ENCODE peak calls at places on chromosomes 11 and 22, in ten cellular contexts. O, F, M, X, H, G, C, E, S and J are unnamed samples.

GRCh38 chr11:62398011-62398994 is 20.5 kb upstream of the SCGB1A1 start:
- DNase-seq in G (no peak), M (peak), S (no peak), H (no peak), X (peak), C (peak), O (no peak), F (peak), E (peak), J (peak)

GRCh38 chr11:78197816-78198215 is 9.1 kb downstream of the USP35 start:
- DNase-seq in G (no peak), O (no peak), E (no peak), F (no peak), H (no peak), M (no peak), X (no peak), S (no peak), C (peak), J (peak)

GRCh38 chr11:18016789-18017188 is 3.9 kb upstream of the SERGEF start:
- DNase-seq in O (no peak), F (no peak), E (no peak), X (no peak), M (no peak), H (no peak), C (no peak), S (no peak), G (no peak), J (no peak)

GRCh38 chr11:45089251-45089650 is 57.2 kb upstream of the PRDM11 start:
- DNase-seq in F (peak), M (peak), C (peak), X (peak), G (peak), E (peak), H (no peak), S (peak), O (no peak), J (peak)

GRCh38 chr11:73209892-73210291 is 8.2 kb upstream of the P2RY2 start:
- DNase-seq in G (no peak), E (no peak), S (no peak), H (no peak), F (no peak), X (no peak), M (no peak), C (no peak), O (no peak), J (no peak)

GRCh38 chr11:70747285-70747684 is 349.0 kb downstream of the CTTN start:
- DNase-seq in O (no peak), X (no peak), C (no peak), S (no peak), M (no peak), H (no peak), F (no peak), E (no peak), G (no peak), J (peak)

GRCh38 chr11:11313426-11313825 is 39.6 kb downstream of the CSNK2A3 start:
- DNase-seq in F (no peak), G (no peak), H (no peak), S (no peak), X (no peak), E (peak), C (peak), O (no peak), M (peak), J (no peak)

GRCh38 chr22:33807465-33807864 is 112.8 kb downstream of the LARGE1 start:
- DNase-seq in X (no peak), O (no peak), G (no peak), E (peak), S (no peak), F (no peak), C (no peak), M (peak), H (no peak), J (no peak)

GRCh38 chr11:77111277-77111676 is 8.6 kb downstream of the OMP start:
- DNase-seq in F (no peak), H (no peak), M (no peak), X (no peak), E (peak), G (no peak), O (no peak), S (no peak), C (no peak), J (peak)

GRCh38 chr11:3022982-3023381 is 30.9 kb upstream of the NAP1L4 start:
- DNase-seq in M (peak), E (peak), S (no peak), C (peak), H (no peak), X (no peak), O (no peak), F (no peak), G (no peak), J (peak)

GRCh38 chr11:68843703-68844312 is 2.1 kb upstream of the CPT1A start:
- DNase-seq in E (no peak), X (peak), H (peak), F (peak), O (peak), C (peak), S (peak), G (no peak), M (peak), J (peak)

GRCh38 chr11:65558785-65559509 is 788 bp upstream of the LTBP3 start:
- DNase-seq in C (peak), O (no peak), S (peak), X (peak), F (peak), G (peak), M (no peak), E (peak), H (no peak), J (peak)

GRCh38 chr22:46571642-46572250 is 34.3 kb upstream of the CELSR1 start:
- DNase-seq in X (peak), E (no peak), C (no peak), G (no peak), F (no peak), M (no peak), S (no peak), O (no peak), H (no peak), J (peak)

GRCh38 chr11:120184371-120184945 is 26.4 kb upstream of the OAF start:
- DNase-seq in E (no peak), H (no peak), C (no peak), F (peak), O (no peak), X (peak), G (no peak), S (no peak), M (no peak), J (no peak)

GRCh38 chr11:73140213-73141030 is 1.7 kb downstream of the FCHSD2 start:
- DNase-seq in S (peak), C (peak), X (no peak), M (peak), H (peak), G (peak), F (no peak), E (peak), O (peak), J (peak)

GRCh38 chr11:131370090-131370751 is at the start of gene NTM:
- DNase-seq in C (no peak), M (no peak), G (no peak), S (peak), E (peak), F (no peak), X (peak), O (peak), H (peak), J (no peak)

DNA sequence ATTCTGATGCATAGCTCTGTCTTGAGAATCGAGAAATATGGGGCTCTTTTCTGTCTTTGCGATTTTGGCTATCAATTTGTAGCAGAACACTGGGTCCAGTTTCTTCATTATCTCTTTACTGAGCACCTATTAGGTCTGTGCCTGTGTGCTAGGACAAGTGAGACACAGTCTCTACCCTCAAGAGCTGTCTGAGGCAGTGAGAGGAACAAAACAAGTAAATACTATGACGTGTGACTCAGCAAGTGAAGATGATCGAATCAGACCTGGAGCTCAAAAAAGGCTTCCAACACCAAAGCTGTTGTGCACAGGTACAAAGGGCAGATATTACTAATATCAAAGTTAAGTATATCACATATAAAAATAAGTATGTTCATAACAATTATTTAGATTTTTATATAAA is 52.4 kb downstream of the LGR4 start:
- DNase-seq in G (no peak), H (no peak), E (no peak), X (no peak), F (no peak), C (no peak), S (no peak), O (no peak), M (no peak), J (no peak)
- H3K27ac ChIP-seq in G (no peak), H (no peak), E (no peak), X (no peak), F (no peak), C (no peak), S (no peak), O (peak), M (no peak), J (no peak)

GRCh38 chr11:118135796-118136165 is 16.8 kb downstream of the SCN4B start:
- DNase-seq in H (no peak), S (no peak), G (no peak), C (no peak), O (no peak), X (no peak), F (no peak), M (no peak), E (no peak), J (peak)

GRCh38 chr11:118133816-118134215 is 18.8 kb downstream of the SCN4B start:
- DNase-seq in E (no peak), C (no peak), S (no peak), X (no peak), H (no peak), O (no peak), M (no peak), F (no peak), G (no peak), J (no peak)

GRCh38 chr11:118136826-118137225 is 15.8 kb downstream of the SCN4B start:
- DNase-seq in H (no peak), S (no peak), O (no peak), M (no peak), F (no peak), G (no peak), X (no peak), E (no peak), C (peak), J (peak)

GRCh38 chr11:118136341-118136740 is 16.3 kb downstream of the SCN4B start:
- DNase-seq in G (no peak), S (no peak), F (no peak), O (no peak), C (no peak), M (no peak), X (no peak), H (no peak), E (no peak), J (peak)

GRCh38 chr11:118135051-118135795 is 17.4 kb downstream of the SCN4B start:
- DNase-seq in X (no peak), H (no peak), O (no peak), M (no peak), C (no peak), G (no peak), S (no peak), F (no peak), E (no peak), J (peak)
- H3K4me3 ChIP-seq in X (no peak), H (no peak), O (no peak), M (no peak), C (no peak), G (no peak), S (no peak), F (no peak), E (no peak), J (no peak)

GRCh38 chr11:126328001-126328390 is 24.1 kb downstream of the DCPS start:
- DNase-seq in M (no peak), E (no peak), G (no peak), O (no peak), S (no peak), F (no peak), H (no peak), X (no peak), C (peak), J (no peak)

GRCh38 chr11:126331286-126331685 is 24.2 kb upstream of the ST3GAL4 start:
- DNase-seq in X (no peak), O (no peak), C (peak), S (no peak), E (no peak), G (no peak), F (no peak), M (no peak), H (no peak), J (no peak)

GRCh38 chr11:126328444-126328843 is 24.6 kb downstream of the DCPS start:
- DNase-seq in S (no peak), E (no peak), F (no peak), X (no peak), H (no peak), O (no peak), C (peak), G (no peak), M (no peak), J (no peak)

GRCh38 chr11:126328938-126329643 is 25.2 kb downstream of the DCPS start:
- DNase-seq in E (no peak), G (no peak), M (no peak), H (no peak), F (no peak), O (no peak), S (no peak), X (no peak), C (peak), J (no peak)

GRCh38 chr11:126329644-126330200 is 25.8 kb upstream of the ST3GAL4 start:
- DNase-seq in O (no peak), E (peak), C (no peak), M (no peak), F (no peak), S (no peak), X (no peak), G (no peak), H (no peak), J (no peak)
- H3K27ac ChIP-seq in O (no peak), E (no peak), C (no peak), M (no peak), F (no peak), S (no peak), X (no peak), G (no peak), H (no peak), J (no peak)

GRCh38 chr11:115500547-115501503 is 3.4 kb downstream of the CADM1 start:
- DNase-seq in H (peak), C (no peak), F (no peak), M (no peak), X (no peak), S (peak), O (no peak), G (no peak), E (no peak), J (no peak)
- H3K4me3 ChIP-seq in H (peak), C (no peak), F (no peak), M (no peak), X (no peak), S (peak), O (no peak), G (no peak), E (no peak), J (no peak)

GRCh38 chr11:101446726-101447125 is 137.1 kb downstream of the TRPC6 start:
- DNase-seq in E (peak), O (no peak), C (no peak), S (no peak), X (no peak), G (no peak), M (no peak), H (no peak), F (no peak), J (no peak)

GRCh38 chr11:101446238-101446637 is 137.6 kb downstream of the TRPC6 start:
- DNase-seq in X (no peak), H (no peak), S (no peak), G (no peak), O (no peak), C (no peak), M (no peak), F (no peak), E (peak), J (peak)

GRCh38 chr11:101444164-101444563 is 139.6 kb downstream of the TRPC6 start:
- DNase-seq in X (no peak), M (no peak), S (no peak), O (peak), G (no peak), H (no peak), C (no peak), F (no peak), E (no peak), J (no peak)

GRCh38 chr11:101444851-101445250 is 139.0 kb downstream of the TRPC6 start:
- DNase-seq in E (no peak), O (no peak), M (no peak), C (no peak), F (no peak), G (no peak), H (no peak), X (no peak), S (no peak), J (no peak)

GRCh38 chr11:101445761-101446160 is 138.0 kb downstream of the TRPC6 start:
- DNase-seq in O (no peak), E (no peak), H (no peak), C (no peak), M (no peak), G (no peak), X (no peak), F (no peak), S (no peak), J (peak)
- H3K27ac ChIP-seq in O (no peak), E (no peak), H (no peak), C (no peak), M (no peak), G (no peak), X (no peak), F (no peak), S (no peak), J (peak)

DNA sequence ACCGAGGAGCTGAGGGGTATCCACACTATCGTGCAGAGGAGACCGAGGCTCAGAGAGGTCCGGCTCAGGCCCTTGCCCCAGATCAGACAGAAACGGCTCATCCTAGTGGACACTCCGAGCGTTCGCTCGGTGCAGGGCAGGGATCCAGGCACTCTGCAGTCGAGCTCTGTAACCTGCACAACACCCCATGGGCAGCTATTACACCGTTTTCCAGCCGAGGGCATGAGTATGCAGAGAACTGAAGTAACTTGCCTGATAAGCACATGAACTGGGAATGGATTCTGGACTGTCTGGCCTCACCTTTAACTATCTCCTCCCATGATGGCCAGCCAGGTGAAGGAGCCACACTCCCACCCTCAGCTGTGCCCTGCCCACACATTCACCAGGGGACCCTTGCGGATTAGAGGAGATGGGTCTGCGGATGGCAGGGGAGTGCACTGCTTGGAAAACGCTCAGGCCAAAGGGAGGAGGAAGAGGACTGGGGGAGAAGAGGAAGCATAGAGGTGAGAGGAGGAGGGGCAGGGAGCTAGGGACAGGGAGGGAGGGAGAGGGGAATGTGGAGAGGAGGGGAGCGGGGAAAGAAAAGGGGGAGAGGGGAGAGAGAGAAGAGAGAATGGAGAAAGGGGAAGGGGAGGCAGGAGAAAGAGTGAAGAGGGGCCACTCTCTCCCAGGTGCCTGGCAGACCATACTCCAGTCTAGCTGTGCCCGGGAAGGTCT is 33.0 kb upstream of the TCF20 start:
- DNase-seq in H (peak), F (no peak), M (no peak), X (no peak), E (no peak), C (no peak), S (peak), G (no peak), O (no peak), J (no peak)
- H3K4me3 ChIP-seq in H (peak), F (no peak), M (no peak), X (no peak), E (no peak), C (no peak), S (no peak), G (no peak), O (no peak), J (no peak)

GRCh38 chr11:114174712-114175495 is 115.4 kb downstream of the ZBTB16 start:
- DNase-seq in F (no peak), H (no peak), X (peak), E (no peak), O (no peak), C (no peak), S (no peak), M (no peak), G (no peak), J (no peak)
- H3K27ac ChIP-seq in F (peak), H (no peak), X (peak), E (no peak), O (no peak), C (peak), S (peak), M (no peak), G (no peak), J (no peak)

DNA sequence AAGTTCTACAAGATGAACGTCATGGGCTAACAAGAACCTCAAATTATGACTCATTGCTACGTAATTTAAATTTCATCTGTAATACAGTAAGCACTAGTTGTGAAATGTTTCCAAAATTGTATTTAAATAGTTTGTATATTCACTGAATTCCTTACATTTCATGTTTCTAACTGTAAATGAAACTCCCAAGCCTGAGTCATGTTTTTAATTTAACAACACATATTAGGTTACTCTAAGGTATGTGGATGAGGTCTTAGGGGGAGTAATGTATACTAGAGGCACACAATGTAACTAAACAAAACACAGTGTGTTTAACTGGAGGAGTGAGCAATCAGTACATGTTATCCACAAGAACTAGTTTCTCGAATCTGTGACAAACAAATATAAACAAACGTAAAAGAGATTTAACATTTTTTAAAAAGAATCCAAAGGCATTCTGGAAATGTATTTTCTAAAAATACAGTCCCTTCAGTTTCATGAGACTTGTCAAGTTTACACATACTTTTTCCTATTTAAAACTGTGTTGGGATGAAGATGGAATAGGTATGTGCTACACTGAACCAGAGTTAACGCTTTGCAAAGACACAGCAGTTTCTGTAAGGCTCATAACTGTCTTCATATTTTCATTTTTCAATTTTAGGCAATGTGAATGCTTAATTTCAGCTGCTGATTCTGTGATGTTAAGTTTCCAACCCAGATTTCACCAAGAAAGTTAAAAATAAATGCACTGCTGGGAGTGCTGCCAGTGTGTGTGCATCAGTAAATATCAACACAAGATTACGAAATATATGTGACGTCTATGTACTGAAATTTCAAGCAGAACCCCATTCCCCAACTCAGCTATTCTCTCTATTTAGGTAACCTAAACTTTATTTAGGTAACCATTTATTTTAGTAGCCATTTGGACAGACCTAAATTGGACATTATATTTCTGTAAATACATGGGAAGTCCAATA is 52.6 kb downstream of the PITPNB start:
- DNase-seq in X (no peak), H (no peak), F (peak), S (no peak), M (peak), C (no peak), E (peak), G (peak), O (no peak), J (no peak)
- H3K4me3 ChIP-seq in X (peak), H (no peak), F (no peak), S (no peak), M (no peak), C (no peak), E (no peak), G (no peak), O (no peak), J (no peak)